ENCODE peak calls at places on chromosomes 6 and 20, in six cellular contexts. Y is K562, H is SK-N-SH, W is HepG2, J is H1, S is GM12892. C is an unnamed sample.

GRCh38 chr6:158387036-158387435 is 74.8 kb downstream of the TULP4 start:
- DNase-seq in W (peak), H (no peak), J (no peak), S (no peak), Y (peak), C (no peak)

GRCh38 chr20:62794007-62794724 is 2.1 kb upstream of the MRGBP start:
- DNase-seq in H (peak), Y (peak), J (peak), S (peak), W (peak), C (peak)

GRCh38 chr6:163122365-163122764 is 292.2 kb upstream of the QKI start:
- DNase-seq in W (no peak), S (no peak), J (no peak), H (no peak), Y (no peak), C (no peak)

GRCh38 chr6:113381957-113382356 is 475.2 kb upstream of the MARCKS start:
- DNase-seq in Y (no peak), H (peak), S (no peak), W (no peak), J (no peak), C (peak)

GRCh38 chr6:76135481-76135880 is 63.0 kb upstream of the IMPG1 start:
- DNase-seq in Y (no peak), S (no peak), W (no peak), H (no peak), J (no peak), C (no peak)

GRCh38 chr20:6348908-6349307 is 226.1 kb upstream of the FERMT1 start:
- DNase-seq in S (no peak), H (no peak), Y (no peak), W (no peak), J (no peak), C (no peak)

GRCh38 chr6:89351632-89352328 is 742 bp downstream of the UBE2J1 start:
- DNase-seq in J (no peak), S (no peak), W (no peak), H (peak), Y (no peak), C (no peak)

GRCh38 chr20:47785900-47786762 is 850 bp upstream of the SULF2 start:
- DNase-seq in Y (peak), H (peak), J (no peak), S (peak), W (peak), C (peak)

GRCh38 chr6:129895692-129896091 is 34.6 kb upstream of the TMEM244 start:
- DNase-seq in W (no peak), S (no peak), J (no peak), Y (no peak), H (no peak), C (no peak)

GRCh38 chr6:111808493-111808892 is 64.8 kb downstream of the FYN start:
- DNase-seq in W (no peak), S (no peak), Y (no peak), J (no peak), H (no peak), C (no peak)

GRCh38 chr20:17617212-17617867 is 47.5 kb downstream of the DSTN start:
- DNase-seq in Y (peak), H (peak), W (peak), S (peak), J (no peak), C (peak)

GRCh38 chr6:130783416-130784107 is 43.6 kb upstream of the SMLR1 start:
- DNase-seq in S (no peak), W (no peak), Y (no peak), J (no peak), H (no peak), C (no peak)

GRCh38 chr6:91271807-91272206 is 684.9 kb upstream of the MAP3K7 start:
- DNase-seq in H (no peak), J (no peak), Y (no peak), W (no peak), S (no peak), C (no peak)

GRCh38 chr6:3119040-3119723 is 671 bp downstream of the BPHL start:
- DNase-seq in J (no peak), H (no peak), Y (peak), W (peak), S (no peak), C (no peak)

GRCh38 chr20:8066662-8067061 is 47.1 kb upstream of the TMX4 start:
- DNase-seq in J (no peak), W (no peak), H (no peak), Y (no peak), S (no peak), C (no peak)

GRCh38 chr6:169846286-169847056 is 95.0 kb downstream of the ERMARD start:
- DNase-seq in Y (no peak), W (no peak), J (no peak), H (no peak), S (no peak), C (no peak)

GRCh38 chr6:160041608-160042007 is 72.7 kb downstream of the IGF2R start:
- DNase-seq in Y (no peak), W (peak), J (no peak), S (no peak), H (no peak), C (no peak)
- TF ChIP-seq TAF1 in Y (no peak), W (no peak), J (no peak), S (no peak), H (no peak), C (no peak)

GRCh38 chr20:57097245-57097935 is 169.1 kb downstream of the BMP7 start:
- DNase-seq in S (no peak), J (no peak), Y (no peak), H (no peak), W (no peak), C (no peak)
- TF ChIP-seq TAF1 in S (no peak), J (no peak), Y (no peak), H (no peak), W (no peak), C (no peak)

DNA sequence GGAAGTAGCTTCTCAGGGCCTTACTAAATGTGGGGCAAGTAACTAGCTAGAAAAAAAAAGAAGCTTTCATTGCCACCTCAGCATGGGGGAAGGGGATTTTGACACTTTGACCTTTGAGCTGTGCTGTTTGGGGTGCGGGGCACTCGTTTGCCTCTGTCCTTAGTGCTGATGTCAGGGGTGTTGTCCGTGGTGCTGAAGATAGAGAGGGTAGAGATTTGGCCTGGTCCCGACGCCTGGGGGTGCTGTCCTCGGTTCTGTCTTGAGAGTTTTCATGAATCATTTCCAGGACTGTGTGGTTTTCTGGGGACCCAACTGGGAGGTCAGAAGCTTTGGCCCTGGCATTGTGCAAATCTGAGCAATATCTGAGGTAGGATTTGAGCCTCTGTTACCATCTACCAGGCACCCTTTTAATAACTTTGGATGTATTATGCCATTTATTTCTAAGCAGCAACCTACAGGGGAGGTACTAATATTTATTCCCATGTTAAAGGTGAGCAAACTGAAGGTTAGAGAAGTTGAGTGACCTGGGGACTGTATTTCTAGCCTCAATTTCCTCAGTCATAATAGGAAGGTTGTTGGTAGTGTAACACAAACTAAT is 78.0 kb downstream of the DLGAP4 start:
- DNase-seq in H (no peak), Y (peak), W (peak), S (no peak), J (peak), C (peak)
- TF ChIP-seq TAF1 in H (no peak), Y (no peak), W (peak), S (no peak), J (peak), C (no peak)

GRCh38 chr6:13508711-13509705 is 21.6 kb upstream of the GFOD1 start:
- DNase-seq in W (no peak), H (no peak), S (no peak), Y (no peak), J (no peak), C (no peak)
- TF ChIP-seq TAF1 in W (no peak), H (no peak), S (no peak), Y (no peak), J (no peak), C (no peak)

C was measured in GM12891.